ENCODE peak calls at places on chromosome 16, in ten cellular contexts. I is right cardiac atrium; Q is esophagus squamous epithelium; L is mesendoderm; B is activated naive CD4-positive, alpha-beta T cell; K is sciatic nerve; F is NCI-H1105; Y is GM23248; J is fibroblast of gingiva; O is erythroblast. E is an unnamed sample.

GRCh38 chr16:9948933-9949332 is 233.3 kb downstream of the GRIN2A start:
- DNase-seq in J (no peak), L (no peak), Y (no peak), I (no peak), O (no peak), F (no peak), Q (no peak), B (no peak), K (no peak), E (no peak)

GRCh38 chr16:52725043-52725442 is 178.1 kb upstream of the TOX3 start:
- DNase-seq in F (no peak), Y (no peak), L (no peak), B (no peak), K (no peak), J (no peak), O (no peak), I (no peak), Q (no peak), E (no peak)

GRCh38 chr16:64278196-64278595 is 843.7 kb downstream of the CDH11 start:
- DNase-seq in J (peak; percentile 4), I (no peak), Q (no peak), L (no peak), K (no peak), F (no peak), Y (peak; percentile 68), B (no peak), O (no peak), E (no peak)

GRCh38 chr16:27169511-27170071 is 33.7 kb upstream of the KDM8 start:
- DNase-seq in J (peak; percentile 70), Y (peak; percentile 83), K (no peak), F (no peak), L (peak; percentile 44), I (no peak), O (no peak), Q (no peak), B (peak; percentile 15), E (peak; percentile 1)

GRCh38 chr16:23202166-23202565 is 19.6 kb downstream of the SCNN1G start:
- DNase-seq in F (no peak), I (no peak), Y (no peak), J (no peak), B (no peak), O (no peak), K (no peak), Q (no peak), L (no peak), E (no peak)

GRCh38 chr16:7597677-7598076 is 265.0 kb downstream of the RBFOX1 start:
- DNase-seq in O (no peak), L (no peak), F (no peak), Y (no peak), J (no peak), K (no peak), Q (no peak), B (no peak), I (no peak), E (no peak)

GRCh38 chr16:49287572-49287971 is 5.9 kb upstream of the CBLN1 start:
- DNase-seq in Q (no peak), O (no peak), I (no peak), F (no peak), J (no peak), Y (no peak), B (no peak), L (peak; percentile 84), K (no peak), E (no peak)

GRCh38 chr16:81681311-81681710 is 97.8 kb upstream of the PLCG2 start:
- DNase-seq in J (no peak), B (no peak), K (no peak), L (no peak), I (no peak), O (no peak), Y (no peak), Q (no peak), F (no peak), E (no peak)

GRCh38 chr16:71943887-71944286 is 48.6 kb downstream of the IST1 start:
- DNase-seq in J (no peak), I (no peak), O (no peak), K (no peak), Q (no peak), Y (no peak), L (no peak), F (no peak), B (no peak), E (no peak)

GRCh38 chr16:9854665-9855064 is 327.6 kb downstream of the GRIN2A start:
- DNase-seq in I (peak; percentile 31), J (peak; percentile 88), Y (peak; percentile 55), L (no peak), Q (no peak), K (no peak), F (no peak), O (no peak), B (no peak), E (no peak)

GRCh38 chr16:50624449-50624782 is 56.7 kb downstream of the SNX20 start:
- DNase-seq in J (no peak), O (no peak), F (no peak), I (no peak), K (no peak), L (no peak), B (no peak), Q (no peak), Y (no peak), E (no peak)

GRCh38 chr16:12061336-12062055 is 85.0 kb downstream of the SNX29 start:
- DNase-seq in I (no peak), Y (peak; percentile 50), L (no peak), K (no peak), F (no peak), J (no peak), O (no peak), Q (no peak), B (no peak), E (no peak)

GRCh38 chr16:89720520-89720858 is 209 bp downstream of the VPS9D1 start:
- DNase-seq in L (peak; percentile 52), J (no peak), O (no peak), B (no peak), F (no peak), I (no peak), K (no peak), Y (peak; percentile 68), Q (no peak), E (no peak)

GRCh38 chr16:22214893-22215292 is 8.8 kb downstream of the EEF2K start:
- DNase-seq in L (no peak), Y (no peak), O (peak; percentile 79), K (no peak), F (no peak), J (no peak), B (no peak), Q (no peak), I (no peak), E (no peak)